ENCODE peak calls at places on chromosomes 13 and 19, in eight cellular contexts. Q, P, S, V, X, N, K and G are unnamed samples.

GRCh38 chr13:100209857-100210580 is 121.1 kb downstream of the PCCA start:
- DNase-seq in K (no peak), X (no peak), Q (no peak), S (no peak), V (no peak), N (no peak), P (no peak), G (no peak)

GRCh38 chr13:30850204-30850866 is 55.7 kb upstream of the MEDAG start:
- DNase-seq in S (no peak), V (no peak), X (no peak), Q (no peak), K (no peak), P (no peak), N (no peak), G (no peak)

GRCh38 chr19:55379161-55379560 is 2.5 kb downstream of the TMEM190 start:
- DNase-seq in S (no peak), Q (no peak), N (no peak), X (no peak), P (no peak), K (no peak), V (no peak), G (no peak)

GRCh38 chr19:35009424-35010415 is 9.6 kb downstream of the GRAMD1A start:
- DNase-seq in V (no peak), P (no peak), K (no peak), S (no peak), X (no peak), N (no peak), Q (no peak), G (no peak)

GRCh38 chr19:56138069-56138468 is 3.0 kb upstream of the ZNF444 start:
- DNase-seq in S (no peak), N (no peak), Q (no peak), X (no peak), P (no peak), V (no peak), K (no peak), G (no peak)

GRCh38 chr19:29855087-29855486 is 43.3 kb downstream of the CCNE1 start:
- DNase-seq in N (no peak), K (no peak), V (no peak), X (no peak), Q (no peak), S (no peak), P (no peak), G (no peak)

GRCh38 chr19:35789195-35789977 is 14.0 kb downstream of the ARHGAP33 start:
- DNase-seq in X (no peak), V (no peak), Q (no peak), S (no peak), P (no peak), N (no peak), K (no peak), G (no peak)

GRCh38 chr19:47628058-47628771 is 19.3 kb downstream of the BICRA start:
- DNase-seq in N (no peak), X (no peak), V (no peak), P (no peak), K (no peak), Q (no peak), S (no peak), G (no peak)

GRCh38 chr13:109821038-109821545 is 34.7 kb upstream of the IRS2 start:
- DNase-seq in Q (no peak), S (no peak), V (no peak), P (no peak), X (no peak), N (no peak), K (no peak), G (no peak)

GRCh38 chr13:110388141-110388943 is 81.3 kb downstream of the COL4A2 start:
- DNase-seq in K (peak), X (no peak), Q (no peak), N (no peak), V (no peak), S (no peak), P (no peak), G (no peak)

GRCh38 chr13:46367622-46368327 is 19.3 kb downstream of the RUBCNL start:
- DNase-seq in P (no peak), N (peak), X (no peak), V (no peak), K (no peak), S (no peak), Q (no peak), G (no peak)

GRCh38 chr13:20221772-20222171 is 10.3 kb downstream of the GJB6 start:
- DNase-seq in N (no peak), S (peak), V (no peak), P (peak), X (no peak), Q (no peak), K (no peak), G (no peak)

GRCh38 chr19:15222738-15223648 is 9.3 kb downstream of the EPHX3 start:
- DNase-seq in P (peak), X (no peak), V (peak), S (peak), K (peak), Q (peak), N (peak), G (no peak)

GRCh38 chr19:46798713-46799112 is 10.3 kb upstream of the SLC1A5 start:
- DNase-seq in X (no peak), Q (no peak), S (no peak), N (no peak), V (no peak), P (no peak), K (no peak), G (no peak)

GRCh38 chr19:19514215-19514633 is 1.1 kb downstream of the TSSK6 start:
- DNase-seq in Q (no peak), K (no peak), N (no peak), V (no peak), P (no peak), S (no peak), X (no peak), G (no peak)

GRCh38 chr19:4456566-4456842 is 1.1 kb downstream of the UBXN6 start:
- DNase-seq in N (no peak), K (no peak), X (no peak), S (no peak), Q (no peak), P (no peak), V (no peak), G (no peak)

GRCh38 chr13:37648604-37649003 is 50.0 kb upstream of the POSTN start:
- DNase-seq in P (no peak), S (peak), K (no peak), Q (peak), X (no peak), N (no peak), V (no peak), G (no peak)

DNA sequence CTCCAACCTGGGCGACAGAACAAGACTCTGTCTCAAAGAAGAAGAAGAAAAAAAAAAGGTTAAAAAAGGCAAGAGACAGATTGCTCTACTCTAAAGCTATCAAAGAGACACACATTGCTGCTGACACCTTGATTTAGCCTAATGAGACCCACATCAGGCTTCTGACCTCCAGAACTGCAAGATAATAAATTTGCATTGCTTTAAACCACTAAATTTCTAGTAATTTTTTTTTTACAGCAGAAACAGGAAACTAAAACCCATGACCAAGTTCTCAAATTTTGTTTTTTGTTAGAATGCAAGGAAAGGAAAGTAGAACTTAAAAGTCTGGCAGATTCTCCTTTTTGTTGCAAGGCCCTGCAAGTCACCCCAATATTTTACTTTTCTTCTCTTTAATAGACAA is 56.4 kb upstream of the MED4 start:
- DNase-seq in P (no peak), S (no peak), Q (no peak), N (no peak), V (no peak), X (no peak), K (no peak), G (no peak)
- H3K4me3 ChIP-seq in P (no peak), S (no peak), Q (no peak), N (no peak), V (peak), X (no peak), K (no peak), G (no peak)

GRCh38 chr19:9768175-9769112 is at the start of gene ZNF846:
- DNase-seq in P (peak), V (peak), K (peak), N (peak), Q (peak), S (peak), X (peak), G (no peak)
- TF ChIP-seq CTCF in P (no peak), V (no peak), K (no peak), N (no peak), Q (no peak), S (no peak), X (no peak), G (no peak)

GRCh38 chr13:112891477-112892401 is 77.3 kb upstream of the MCF2L start:
- DNase-seq in N (no peak), Q (no peak), K (no peak), S (no peak), X (no peak), P (no peak), V (no peak), G (no peak)
- H3K4me3 ChIP-seq in N (no peak), Q (no peak), K (no peak), S (no peak), X (no peak), P (no peak), V (no peak), G (no peak)

DNA sequence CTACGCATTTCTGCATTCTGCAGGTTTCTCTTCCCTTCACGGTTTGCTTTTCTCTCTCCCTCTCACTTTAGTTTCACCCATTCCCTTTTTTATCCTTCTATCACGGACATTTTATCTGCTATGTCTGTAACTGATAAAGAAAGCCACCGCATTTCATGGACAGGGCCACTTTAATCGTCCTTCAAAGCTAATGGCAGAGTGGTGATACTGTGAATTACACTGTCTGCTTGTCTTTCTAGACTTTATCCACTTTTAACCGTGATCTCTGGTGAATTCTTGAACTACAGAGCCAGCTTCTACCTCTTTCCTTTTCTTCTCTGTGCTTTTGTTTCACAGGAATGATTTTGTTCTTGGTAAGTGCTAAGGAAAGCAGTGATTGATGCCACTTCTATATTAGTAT is 760.4 kb downstream of the PCDH9 start:
- DNase-seq in P (no peak), N (no peak), V (no peak), K (no peak), Q (no peak), S (no peak), X (no peak), G (no peak)
- TF ChIP-seq CTCF in P (no peak), N (no peak), V (no peak), K (no peak), Q (no peak), S (no peak), X (no peak), G (no peak)

GRCh38 chr19:9010693-9011092 is 484 bp upstream of the MUC16 start:
- DNase-seq in P (no peak), S (no peak), V (no peak), N (no peak), Q (no peak), K (no peak), X (no peak), G (no peak)

GRCh38 chr19:9009431-9009830 is 778 bp downstream of the MUC16 start:
- DNase-seq in K (no peak), X (no peak), N (no peak), Q (no peak), S (no peak), P (no peak), V (no peak), G (no peak)

GRCh38 chr19:9011875-9012274 is 1.7 kb upstream of the MUC16 start:
- DNase-seq in V (no peak), N (no peak), K (no peak), S (no peak), P (no peak), Q (no peak), X (no peak), G (no peak)

GRCh38 chr19:9009935-9010651 is at the start of gene MUC16:
- DNase-seq in N (no peak), P (no peak), K (no peak), V (no peak), X (no peak), S (no peak), Q (no peak), G (no peak)

DNA sequence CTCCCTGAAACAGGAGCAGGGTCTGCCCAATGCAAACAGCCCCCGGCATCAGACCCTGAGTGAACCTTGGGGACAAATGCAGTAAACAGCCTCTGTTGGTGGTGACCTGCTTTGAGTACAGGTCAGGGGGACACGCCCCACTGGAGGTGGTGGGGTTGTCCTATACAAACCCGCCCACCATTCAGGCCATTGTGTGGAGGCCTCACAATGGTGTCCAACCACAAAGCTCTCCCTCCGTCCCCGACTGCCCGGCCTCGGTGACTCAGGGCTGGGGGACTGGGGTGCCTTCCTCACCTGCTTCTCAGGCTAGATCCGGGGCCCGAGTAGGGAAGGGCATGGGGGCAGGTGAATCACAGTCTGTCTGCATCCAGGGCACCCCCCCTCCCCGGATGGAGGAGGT is 1.5 kb downstream of the MUC16 start:
- DNase-seq in N (no peak), P (no peak), K (no peak), Q (no peak), X (no peak), V (no peak), S (no peak), G (no peak)
- H3K4me3 ChIP-seq in N (no peak), P (no peak), K (no peak), Q (no peak), X (no peak), V (no peak), S (no peak), G (no peak)

DNA sequence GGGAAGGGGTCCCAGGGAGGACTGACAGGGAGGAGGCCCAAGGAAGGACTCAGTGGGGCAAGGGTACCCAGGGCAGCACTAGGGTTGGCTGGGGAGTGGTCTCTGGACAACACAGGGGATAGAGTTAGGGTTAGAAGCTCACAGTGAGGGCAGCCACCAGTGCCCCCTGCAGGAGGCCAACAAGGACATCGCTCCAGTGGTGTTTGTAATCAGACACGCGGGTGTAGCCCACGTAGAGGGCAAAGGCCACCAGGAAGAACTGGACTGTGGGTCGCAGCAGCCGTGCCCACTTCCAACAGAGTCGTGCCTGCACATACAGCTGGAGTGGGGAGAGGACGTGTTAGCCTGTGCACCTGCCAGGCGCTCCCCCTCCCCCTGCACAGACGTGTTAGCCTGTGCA is 9.2 kb downstream of the PLPP2 start:
- DNase-seq in X (no peak), S (no peak), N (no peak), P (no peak), Q (no peak), K (no peak), V (no peak), G (no peak)
- TF ChIP-seq CTCF in X (no peak), S (no peak), N (no peak), P (no peak), Q (no peak), K (no peak), V (no peak), G (no peak)

DNA sequence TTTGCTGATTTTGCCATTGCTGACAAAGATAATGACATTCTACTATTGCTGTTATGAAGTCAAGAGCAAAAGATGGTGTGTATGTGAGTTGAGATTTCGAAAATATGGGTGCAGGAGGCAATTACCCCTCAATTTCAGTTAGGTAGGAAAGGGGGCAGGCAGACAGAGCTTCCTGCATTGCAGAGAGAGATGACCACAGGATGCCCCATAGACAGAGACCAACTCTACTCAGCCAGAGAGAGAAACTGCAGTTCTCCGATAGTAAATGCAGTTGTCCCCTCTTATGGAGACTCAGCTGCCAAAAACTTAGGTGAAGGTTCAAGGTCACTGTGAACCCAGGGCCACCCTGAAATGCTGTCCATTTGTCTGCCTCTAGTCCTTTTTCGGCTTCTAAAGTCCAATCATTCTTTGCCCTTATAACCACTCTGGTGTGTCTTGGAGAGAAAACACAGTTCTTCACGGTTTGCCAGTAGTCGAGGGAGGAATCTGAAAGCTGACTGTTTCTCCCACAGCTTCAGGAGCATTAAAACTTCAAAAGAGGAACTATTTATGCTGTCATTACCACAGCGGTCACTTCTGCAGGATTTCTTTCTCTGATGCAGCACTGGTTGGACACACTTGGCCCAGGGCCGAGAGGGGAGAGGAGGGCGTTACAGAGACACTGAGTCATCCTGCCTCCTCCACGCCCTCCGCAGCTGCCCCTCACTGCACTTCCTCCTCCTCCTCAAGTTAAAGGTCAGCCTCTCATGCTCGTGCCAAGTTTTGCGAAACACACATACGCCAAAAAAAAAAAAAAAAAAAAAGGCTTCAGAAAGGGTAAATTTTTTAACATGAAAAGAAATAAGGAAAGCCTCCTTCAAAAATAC is 264.3 kb downstream of the FOXO1 start:
- DNase-seq in V (peak), X (peak), P (peak), K (peak), Q (peak), N (peak), S (peak), G (peak)
- H3K4me3 ChIP-seq in V (no peak), X (no peak), P (no peak), K (peak), Q (peak), N (no peak), S (no peak), G (no peak)